ENCODE peak calls at places on chromosomes 3 and 15, in five cellular contexts. One of them, this sample, is unnamed.

GRCh38 chr3:159818399-159818798 is 170.2 kb upstream of the IL12A start:
- DNase-seq in NT2/D1: no peak
- DNase-seq in astrocyte: no peak
- DNase-seq in neural progenitor cell: peak; percentile 71
- DNase-seq in mesenchymal stem cell: no peak
- DNase-seq in this sample: peak; percentile 84

GRCh38 chr3:195207731-195208130 is 63.2 kb downstream of the XXYLT1 start:
- DNase-seq in NT2/D1: no peak
- DNase-seq in astrocyte: no peak
- DNase-seq in neural progenitor cell: no peak
- DNase-seq in mesenchymal stem cell: no peak
- DNase-seq in this sample: peak; percentile 32

GRCh38 chr3:115239717-115240116 is 92.6 kb upstream of the ZBTB20 start:
- DNase-seq in NT2/D1: no peak
- DNase-seq in astrocyte: peak; percentile 99
- DNase-seq in neural progenitor cell: no peak
- DNase-seq in mesenchymal stem cell: peak; percentile 94
- DNase-seq in this sample: no peak

GRCh38 chr3:171377859-171378258 is 82.3 kb downstream of the TNIK start:
- DNase-seq in NT2/D1: no peak
- DNase-seq in astrocyte: no peak
- DNase-seq in neural progenitor cell: no peak
- DNase-seq in mesenchymal stem cell: no peak
- DNase-seq in this sample: no peak

GRCh38 chr3:5053021-5053831 is 68.9 kb upstream of the ARL8B start:
- DNase-seq in NT2/D1: no peak
- DNase-seq in astrocyte: peak; percentile 95
- DNase-seq in neural progenitor cell: no peak
- DNase-seq in mesenchymal stem cell: peak; percentile 91
- DNase-seq in this sample: no peak

GRCh38 chr15:79673416-79674123 is 223.2 kb downstream of the MTHFS start:
- DNase-seq in NT2/D1: peak; percentile 28
- DNase-seq in astrocyte: peak; percentile 66
- DNase-seq in neural progenitor cell: peak; percentile 40
- DNase-seq in mesenchymal stem cell: peak; percentile 18
- DNase-seq in this sample: peak; percentile 82

GRCh38 chr3:103786296-103786695 is 1351.5 kb downstream of the ZPLD1 start:
- DNase-seq in NT2/D1: no peak
- DNase-seq in astrocyte: no peak
- DNase-seq in neural progenitor cell: peak; percentile 10
- DNase-seq in mesenchymal stem cell: no peak
- DNase-seq in this sample: peak; percentile 45

GRCh38 chr15:44535509-44536297 is 1.2 kb upstream of the EIF3J start:
- DNase-seq in NT2/D1: no peak
- DNase-seq in astrocyte: no peak
- DNase-seq in neural progenitor cell: peak; percentile 52
- DNase-seq in mesenchymal stem cell: no peak
- DNase-seq in this sample: peak; percentile 72

GRCh38 chr3:46497556-46498265 is at the start of gene RTP3:
- DNase-seq in NT2/D1: no peak
- DNase-seq in astrocyte: no peak
- DNase-seq in neural progenitor cell: no peak
- DNase-seq in mesenchymal stem cell: no peak
- DNase-seq in this sample: no peak

GRCh38 chr3:100089802-100090668 is 24.3 kb downstream of the FILIP1L start:
- DNase-seq in NT2/D1: no peak
- DNase-seq in astrocyte: peak; percentile 55
- DNase-seq in neural progenitor cell: peak; percentile 23
- DNase-seq in mesenchymal stem cell: peak; percentile 86
- DNase-seq in this sample: peak; percentile 81

GRCh38 chr3:13233487-13234154 is 160.4 kb upstream of the IQSEC1 start:
- DNase-seq in NT2/D1: no peak
- DNase-seq in astrocyte: no peak
- DNase-seq in neural progenitor cell: no peak
- DNase-seq in mesenchymal stem cell: no peak
- DNase-seq in this sample: no peak

GRCh38 chr3:194270627-194271458 is 80.3 kb downstream of the CPN2 start:
- DNase-seq in NT2/D1: no peak
- DNase-seq in astrocyte: peak; percentile 60
- DNase-seq in neural progenitor cell: peak; percentile 69
- DNase-seq in mesenchymal stem cell: peak; percentile 85
- DNase-seq in this sample: peak; percentile 70

GRCh38 chr3:71130516-71131384 is 452.8 kb downstream of the FOXP1 start:
- DNase-seq in NT2/D1: peak; percentile 51
- DNase-seq in astrocyte: peak; percentile 87
- DNase-seq in neural progenitor cell: peak; percentile 34
- DNase-seq in mesenchymal stem cell: peak; percentile 88
- DNase-seq in this sample: no peak

GRCh38 chr15:46277994-46278885 is 643.4 kb downstream of the SQOR start:
- DNase-seq in NT2/D1: no peak
- DNase-seq in astrocyte: no peak
- DNase-seq in neural progenitor cell: peak; percentile 21
- DNase-seq in mesenchymal stem cell: no peak
- DNase-seq in this sample: no peak

GRCh38 chr3:157282261-157283191 is 122.6 kb upstream of the CCNL1 start:
- DNase-seq in NT2/D1: no peak
- DNase-seq in astrocyte: peak; percentile 89
- DNase-seq in neural progenitor cell: no peak
- DNase-seq in mesenchymal stem cell: peak; percentile 83
- DNase-seq in this sample: no peak

GRCh38 chr3:56612146-56612545 is 55.2 kb downstream of the CCDC66 start:
- DNase-seq in NT2/D1: no peak
- DNase-seq in astrocyte: no peak
- DNase-seq in neural progenitor cell: no peak
- DNase-seq in mesenchymal stem cell: no peak
- DNase-seq in this sample: no peak

GRCh38 chr3:43319364-43319763 is 33.0 kb downstream of the SNRK start:
- DNase-seq in NT2/D1: no peak
- DNase-seq in astrocyte: no peak
- DNase-seq in neural progenitor cell: no peak
- DNase-seq in mesenchymal stem cell: no peak
- DNase-seq in this sample: no peak

GRCh38 chr3:38648659-38649499 is 608 bp downstream of the SCN5A start:
- DNase-seq in NT2/D1: no peak
- DNase-seq in astrocyte: no peak
- DNase-seq in neural progenitor cell: no peak
- DNase-seq in mesenchymal stem cell: no peak
- DNase-seq in this sample: no peak

GRCh38 chr3:55484191-55484644 is 2.9 kb downstream of the WNT5A start:
- DNase-seq in NT2/D1: no peak
- DNase-seq in astrocyte: no peak
- DNase-seq in neural progenitor cell: peak; percentile 56
- DNase-seq in mesenchymal stem cell: no peak
- DNase-seq in this sample: peak; percentile 79

GRCh38 chr15:36109943-36110658 is 469.3 kb upstream of the CDIN1 start:
- DNase-seq in NT2/D1: no peak
- DNase-seq in astrocyte: peak; percentile 88
- DNase-seq in neural progenitor cell: no peak
- DNase-seq in mesenchymal stem cell: peak; percentile 30
- DNase-seq in this sample: no peak

GRCh38 chr3:115698851-115699535 is 75.7 kb downstream of the GAP43 start:
- DNase-seq in NT2/D1: peak; percentile 76
- DNase-seq in astrocyte: peak; percentile 61
- DNase-seq in neural progenitor cell: peak; percentile 72
- DNase-seq in mesenchymal stem cell: peak; percentile 40
- DNase-seq in this sample: peak; percentile 73

GRCh38 chr15:40263036-40263754 is 19.7 kb downstream of the ANKRD63 start:
- DNase-seq in NT2/D1: no peak
- DNase-seq in astrocyte: peak; percentile 64
- DNase-seq in neural progenitor cell: no peak
- DNase-seq in mesenchymal stem cell: peak; percentile 74
- DNase-seq in this sample: no peak

GRCh38 chr15:26355671-26356070 is 417.2 kb downstream of the GABRB3 start:
- DNase-seq in NT2/D1: no peak
- DNase-seq in astrocyte: no peak
- DNase-seq in neural progenitor cell: no peak
- DNase-seq in mesenchymal stem cell: no peak
- DNase-seq in this sample: no peak

GRCh38 chr3:43161684-43162512 is 56.0 kb upstream of the POMGNT2 start:
- DNase-seq in NT2/D1: peak; percentile 54
- DNase-seq in astrocyte: no peak
- DNase-seq in neural progenitor cell: peak; percentile 34
- DNase-seq in mesenchymal stem cell: peak; percentile 61
- DNase-seq in this sample: peak; percentile 52

GRCh38 chr15:50854594-50855490 is 53.6 kb upstream of the AP4E1 start:
- DNase-seq in NT2/D1: no peak
- DNase-seq in astrocyte: no peak
- DNase-seq in neural progenitor cell: no peak
- DNase-seq in mesenchymal stem cell: peak; percentile 46
- DNase-seq in this sample: no peak

GRCh38 chr3:52367891-52368880 is 52.1 kb downstream of the DNAH1 start:
- DNase-seq in NT2/D1: no peak
- DNase-seq in astrocyte: no peak
- DNase-seq in neural progenitor cell: no peak
- DNase-seq in mesenchymal stem cell: no peak
- DNase-seq in this sample: no peak

GRCh38 chr3:60250210-60250609 is 1001.0 kb downstream of the FHIT start:
- DNase-seq in NT2/D1: no peak
- DNase-seq in astrocyte: peak; percentile 11
- DNase-seq in neural progenitor cell: no peak
- DNase-seq in mesenchymal stem cell: no peak
- DNase-seq in this sample: no peak

GRCh38 chr3:158160958-158161357 is 51.1 kb downstream of the RSRC1 start:
- DNase-seq in NT2/D1: no peak
- DNase-seq in astrocyte: peak; percentile 70
- DNase-seq in neural progenitor cell: no peak
- DNase-seq in mesenchymal stem cell: peak; percentile 73
- DNase-seq in this sample: no peak

GRCh38 chr3:196498297-196498696 is 5.3 kb downstream of the RNF168 start:
- DNase-seq in NT2/D1: no peak
- DNase-seq in astrocyte: no peak
- DNase-seq in neural progenitor cell: no peak
- DNase-seq in mesenchymal stem cell: no peak
- DNase-seq in this sample: no peak

GRCh38 chr3:195897081-195897852 is 11.1 kb downstream of the TNK2 start:
- DNase-seq in NT2/D1: no peak
- DNase-seq in astrocyte: peak; percentile 56
- DNase-seq in neural progenitor cell: no peak
- DNase-seq in mesenchymal stem cell: peak; percentile 82
- DNase-seq in this sample: peak; percentile 64

GRCh38 chr3:54827766-54828165 is 100.1 kb downstream of the LRTM1 start:
- DNase-seq in NT2/D1: no peak
- DNase-seq in astrocyte: no peak
- DNase-seq in neural progenitor cell: no peak
- DNase-seq in mesenchymal stem cell: no peak
- DNase-seq in this sample: no peak

GRCh38 chr3:16849240-16849639 is 35.5 kb upstream of the PLCL2 start:
- DNase-seq in NT2/D1: no peak
- DNase-seq in astrocyte: peak; percentile 73
- DNase-seq in neural progenitor cell: peak; percentile 58
- DNase-seq in mesenchymal stem cell: no peak
- DNase-seq in this sample: peak; percentile 60
- H3K9ac ChIP-seq in NT2/D1: no peak overlapping the region
- H3K9ac ChIP-seq in astrocyte: no peak overlapping the region
- H3K9ac ChIP-seq in neural progenitor cell: no peak overlapping the region
- H3K9ac ChIP-seq in mesenchymal stem cell: peak overlapping the region; percentile 71
- H3K9ac ChIP-seq in this sample: no peak overlapping the region

GRCh38 chr3:138947303-138948121 is 495 bp downstream of the FOXL2NB start:
- DNase-seq in NT2/D1: no peak
- DNase-seq in astrocyte: no peak
- DNase-seq in neural progenitor cell: peak; percentile 51
- DNase-seq in mesenchymal stem cell: no peak
- DNase-seq in this sample: peak; percentile 82
- H3K9ac ChIP-seq in NT2/D1: peak overlapping the region; percentile 72
- H3K9ac ChIP-seq in astrocyte: no peak overlapping the region
- H3K9ac ChIP-seq in neural progenitor cell: no peak overlapping the region
- H3K9ac ChIP-seq in mesenchymal stem cell: no peak overlapping the region
- H3K9ac ChIP-seq in this sample: no peak overlapping the region

GRCh38 chr3:23508464-23508863 is 297.3 kb upstream of the UBE2E1 start:
- DNase-seq in NT2/D1: no peak
- DNase-seq in astrocyte: no peak
- DNase-seq in neural progenitor cell: no peak
- DNase-seq in mesenchymal stem cell: no peak
- DNase-seq in this sample: no peak
- H3K9ac ChIP-seq in NT2/D1: no peak overlapping the region
- H3K9ac ChIP-seq in astrocyte: no peak overlapping the region
- H3K9ac ChIP-seq in neural progenitor cell: no peak overlapping the region
- H3K9ac ChIP-seq in mesenchymal stem cell: no peak overlapping the region
- H3K9ac ChIP-seq in this sample: no peak overlapping the region

GRCh38 chr3:64612082-64612860 is 75.5 kb downstream of the ADAMTS9 start:
- DNase-seq in NT2/D1: no peak
- DNase-seq in astrocyte: peak; percentile 51
- DNase-seq in neural progenitor cell: no peak
- DNase-seq in mesenchymal stem cell: peak; percentile 86
- DNase-seq in this sample: no peak

GRCh38 chr3:64617610-64618009 is 70.2 kb downstream of the ADAMTS9 start:
- DNase-seq in NT2/D1: no peak
- DNase-seq in astrocyte: no peak
- DNase-seq in neural progenitor cell: no peak
- DNase-seq in mesenchymal stem cell: no peak
- DNase-seq in this sample: no peak

GRCh38 chr3:64616953-64617352 is 70.8 kb downstream of the ADAMTS9 start:
- DNase-seq in NT2/D1: no peak
- DNase-seq in astrocyte: no peak
- DNase-seq in neural progenitor cell: no peak
- DNase-seq in mesenchymal stem cell: no peak
- DNase-seq in this sample: no peak

DNA sequence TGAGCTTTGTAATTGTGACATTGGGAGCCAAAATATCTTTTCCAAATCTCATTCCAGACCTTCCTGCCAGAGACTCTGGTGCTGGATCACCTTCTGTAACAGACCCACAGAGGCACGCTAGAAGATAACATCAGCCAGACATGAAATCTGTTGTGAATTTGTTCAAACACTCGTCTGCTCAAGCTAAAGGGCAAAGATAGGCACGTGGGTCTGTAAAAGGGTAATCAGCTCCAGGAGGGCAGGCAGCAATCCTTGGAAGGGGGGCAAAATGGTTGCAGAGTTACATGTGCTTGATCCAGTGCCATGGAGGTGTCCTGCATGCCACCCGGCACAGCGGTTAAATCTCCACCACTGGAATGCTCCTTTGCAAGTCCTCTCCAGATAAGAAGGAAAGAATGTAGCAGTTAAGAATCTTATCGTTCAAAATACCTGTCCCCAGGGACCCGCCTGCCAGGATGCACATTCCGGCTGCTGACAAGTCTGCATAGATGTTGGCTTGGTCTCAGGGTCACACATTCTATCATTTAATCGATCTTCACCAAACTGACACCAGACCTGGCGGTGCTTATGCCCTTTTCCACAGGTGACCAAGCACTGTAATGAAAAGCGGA is 74.8 kb downstream of the ADAMTS9 start:
- DNase-seq in NT2/D1: no peak
- DNase-seq in astrocyte: peak; percentile 9
- DNase-seq in neural progenitor cell: no peak
- DNase-seq in mesenchymal stem cell: no peak
- DNase-seq in this sample: peak; percentile 63
- H3K9ac ChIP-seq in NT2/D1: no peak overlapping the region
- H3K9ac ChIP-seq in astrocyte: no peak overlapping the region
- H3K9ac ChIP-seq in neural progenitor cell: no peak overlapping the region
- H3K9ac ChIP-seq in mesenchymal stem cell: no peak overlapping the region
- H3K9ac ChIP-seq in this sample: no peak overlapping the region

This sample was measured in endodermal cell.